ENCODE peak calls at places on chromosomes 13 and 19, in six cellular contexts. R is K562, W is H1, O is HepG2, Y is SK-N-SH, Z is HL-60. E is an unnamed sample.

GRCh38 chr13:30441304-30441703 is 19.0 kb downstream of the UBE2L5 start:
- DNase-seq in W (no peak), Y (no peak), O (no peak), Z (no peak), R (no peak), E (no peak)

GRCh38 chr13:60629158-60629557 is 232.1 kb downstream of the TDRD3 start:
- DNase-seq in O (no peak), Z (no peak), Y (no peak), W (peak), R (no peak), E (no peak)

GRCh38 chr13:112859128-112859816 is 109.7 kb upstream of the MCF2L start:
- DNase-seq in O (no peak), W (no peak), Z (no peak), Y (no peak), R (no peak), E (no peak)

GRCh38 chr19:17835182-17836006 is 12.4 kb downstream of the JAK3 start:
- DNase-seq in Y (no peak), R (no peak), Z (peak), W (no peak), O (no peak), E (no peak)

GRCh38 chr13:20191311-20191901 is 1.3 kb downstream of the GJB2 start:
- DNase-seq in Y (no peak), O (no peak), W (no peak), Z (no peak), R (no peak), E (no peak)

GRCh38 chr19:10748195-10748923 is 30.5 kb downstream of the DNM2 start:
- DNase-seq in Z (no peak), Y (no peak), O (no peak), R (no peak), W (no peak), E (no peak)

GRCh38 chr19:4369109-4369887 is 25.9 kb downstream of the MPND start:
- DNase-seq in W (no peak), R (peak), Y (no peak), O (no peak), Z (peak), E (peak)

GRCh38 chr13:41274881-41275280 is 11.5 kb upstream of the MTRF1 start:
- DNase-seq in Z (no peak), O (no peak), R (no peak), Y (no peak), W (no peak), E (no peak)

GRCh38 chr19:10033614-10034013 is 20.3 kb downstream of the RDH8 start:
- DNase-seq in W (no peak), O (no peak), R (no peak), Y (no peak), Z (no peak), E (no peak)

GRCh38 chr19:19657397-19657783 is 6.1 kb downstream of the ATP13A1 start:
- DNase-seq in W (no peak), Y (peak), Z (no peak), R (no peak), O (no peak), E (no peak)

GRCh38 chr19:58519087-58519354 is 589 bp downstream of the ZBTB45 start:
- DNase-seq in Y (peak), R (peak), O (peak), Z (peak), W (no peak), E (no peak)

GRCh38 chr13:56953965-56954364 is 186.8 kb upstream of the PRR20A start:
- DNase-seq in W (no peak), O (no peak), Y (no peak), Z (no peak), R (no peak), E (no peak)

GRCh38 chr13:28181413-28181812 is 43.1 kb downstream of the PAN3 start:
- DNase-seq in Y (no peak), Z (no peak), R (no peak), O (no peak), W (no peak), E (no peak)

GRCh38 chr19:3358919-3359849 is 7.2 kb upstream of the NFIC start:
- DNase-seq in W (no peak), Z (peak), R (peak), O (no peak), Y (peak), E (no peak)

GRCh38 chr19:5036733-5037681 is 68.1 kb downstream of the KDM4B start:
- DNase-seq in Y (peak), R (no peak), W (no peak), O (no peak), Z (no peak), E (no peak)

GRCh38 chr13:67557642-67558241 is 327.6 kb upstream of the PCDH9 start:
- DNase-seq in W (no peak), Y (no peak), O (no peak), Z (no peak), R (no peak), E (no peak)

GRCh38 chr13:24313449-24313848 is 4.1 kb downstream of the C1QTNF9 start:
- DNase-seq in R (no peak), Y (no peak), W (no peak), Z (no peak), O (no peak), E (no peak)

GRCh38 chr13:108212901-108213300 is 2.4 kb downstream of the LIG4 start:
- DNase-seq in W (no peak), Y (no peak), R (no peak), O (no peak), Z (no peak), E (no peak)

GRCh38 chr13:85497652-85498051 is 301.6 kb downstream of the SLITRK6 start:
- DNase-seq in Z (no peak), Y (no peak), W (no peak), R (no peak), O (no peak), E (no peak)

GRCh38 chr13:45728759-45729158 is 26.6 kb downstream of the CBY2 start:
- DNase-seq in Y (no peak), R (peak), W (peak), O (peak), Z (peak), E (no peak)

GRCh38 chr19:34996978-34997640 is 3.0 kb upstream of the GRAMD1A start:
- DNase-seq in R (no peak), O (peak), W (no peak), Y (no peak), Z (no peak), E (no peak)

GRCh38 chr19:15828121-15828620 is 12.7 kb upstream of the OR10H1 start:
- DNase-seq in R (peak), Y (no peak), W (no peak), O (no peak), Z (no peak), E (no peak)

GRCh38 chr13:107864543-107865460 is 350.5 kb downstream of the LIG4 start:
- DNase-seq in R (peak), Y (peak), W (no peak), Z (no peak), O (peak), E (no peak)

GRCh38 chr19:43290568-43291359 is 21.4 kb upstream of the PSG9 start:
- DNase-seq in W (no peak), O (no peak), Z (no peak), R (no peak), Y (no peak), E (no peak)

GRCh38 chr19:6564393-6564792 is 26.6 kb downstream of the CD70 start:
- DNase-seq in Z (peak), R (peak), O (peak), W (no peak), Y (no peak), E (no peak)

GRCh38 chr19:33470686-33471085 is 50.9 kb downstream of the PEPD start:
- DNase-seq in R (no peak), O (no peak), W (no peak), Z (no peak), Y (peak), E (no peak)

GRCh38 chr19:29881386-29881785 is 60.7 kb upstream of the URI1 start:
- DNase-seq in W (no peak), Y (no peak), O (no peak), R (no peak), Z (no peak), E (no peak)

GRCh38 chr13:67117010-67117550 is 113.1 kb downstream of the PCDH9 start:
- DNase-seq in Z (no peak), W (no peak), Y (no peak), R (no peak), O (no peak), E (no peak)

GRCh38 chr19:11373166-11373884 is 1.1 kb upstream of the SWSAP1 start:
- DNase-seq in W (no peak), R (peak), O (no peak), Y (peak), Z (peak), E (no peak)

GRCh38 chr13:23447927-23448326 is 14.4 kb upstream of the SACS start:
- DNase-seq in O (no peak), W (no peak), R (no peak), Z (no peak), Y (no peak), E (no peak)

GRCh38 chr13:74465279-74465678 is 331.1 kb upstream of the KLF12 start:
- DNase-seq in Z (no peak), W (no peak), R (no peak), O (no peak), Y (no peak), E (no peak)

GRCh38 chr19:19655641-19656343 is 7.7 kb downstream of the ATP13A1 start:
- DNase-seq in Y (peak), W (no peak), R (no peak), O (no peak), Z (no peak), E (no peak)

GRCh38 chr13:25966086-25966485 is 85.7 kb downstream of the SHISA2 start:
- DNase-seq in Y (no peak), Z (no peak), R (peak), W (no peak), O (no peak), E (no peak)

GRCh38 chr19:5152767-5153532 is 184.0 kb downstream of the KDM4B start:
- DNase-seq in Y (peak), O (no peak), R (no peak), W (no peak), Z (no peak), E (no peak)

GRCh38 chr19:45175663-45176345 is 2.2 kb downstream of the TRAPPC6A start:
- DNase-seq in R (no peak), Z (peak), W (no peak), O (no peak), Y (no peak), E (no peak)

GRCh38 chr13:91280806-91281205 is 66.7 kb upstream of the MIR17HG start:
- DNase-seq in Z (no peak), W (no peak), Y (no peak), R (peak), O (no peak), E (no peak)

GRCh38 chr13:106083620-106084350 is 451.7 kb downstream of the EFNB2 start:
- DNase-seq in O (peak), Y (peak), W (no peak), Z (no peak), R (peak), E (no peak)

GRCh38 chr19:18613589-18614234 is 1.0 kb downstream of the TMEM59L start:
- DNase-seq in Y (no peak), R (no peak), Z (no peak), O (no peak), W (no peak), E (no peak)

DNA sequence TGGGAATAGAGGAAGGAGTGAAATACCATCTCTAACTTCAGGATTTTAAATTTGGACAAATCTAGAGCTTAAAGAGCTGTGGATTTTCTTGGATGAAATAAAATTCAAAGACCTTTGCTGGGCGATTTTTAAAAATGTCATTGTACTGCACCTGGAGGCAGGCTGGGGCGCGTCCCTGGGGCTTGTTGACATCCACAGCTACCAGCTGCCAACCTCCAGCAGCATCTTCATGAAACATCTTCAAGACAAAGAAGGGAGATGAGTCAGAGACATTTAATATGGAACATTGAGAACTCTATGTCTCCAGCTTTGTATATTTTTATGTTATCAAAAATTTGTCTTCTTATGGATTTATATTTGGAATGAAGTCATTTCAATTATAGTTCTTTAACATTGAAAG is 132.5 kb downstream of the NALCN start:
- DNase-seq in W (no peak), O (no peak), Z (no peak), Y (no peak), R (no peak), E (no peak)
- TF ChIP-seq GABPA in W (no peak), O (no peak), Z (no peak), Y (no peak), R (no peak), E (no peak)

GRCh38 chr19:54653181-54653809 is 9.5 kb upstream of the LILRB4 start:
- DNase-seq in O (peak), Z (no peak), Y (peak), R (peak), W (no peak), E (no peak)
- TF ChIP-seq GABPA in O (no peak), Z (no peak), Y (no peak), R (no peak), W (no peak), E (no peak)

GRCh38 chr19:14405758-14406644 is 13.1 kb downstream of the DDX39A start:
- DNase-seq in Z (peak), O (peak), R (peak), W (peak), Y (peak), E (peak)
- TF ChIP-seq GABPA in Z (no peak), O (no peak), R (no peak), W (peak), Y (no peak), E (no peak)

GRCh38 chr19:12675940-12676339 is 5.7 kb downstream of the DHPS start:
- DNase-seq in R (no peak), Y (no peak), Z (no peak), O (no peak), W (no peak), E (no peak)
- TF ChIP-seq GABPA in R (no peak), Y (no peak), Z (no peak), O (no peak), W (no peak), E (no peak)

E was measured in GM12878.